ENCODE peak calls at places on chromosome 11, in ten cellular contexts. D, S, P, L, U, T, K, B, E and Q are unnamed samples.

GRCh38 chr11:120212926-120213325 is 2.1 kb downstream of the OAF start:
- DNase-seq in P (no peak), U (no peak), L (no peak), K (no peak), D (peak), T (no peak), S (no peak), B (no peak), E (peak), Q (no peak)

GRCh38 chr11:63985812-63986155 is 454 bp upstream of the OTUB1 start:
- DNase-seq in S (peak), T (no peak), B (peak), D (no peak), K (peak), U (no peak), P (no peak), E (peak), L (peak), Q (peak)

GRCh38 chr11:15309296-15309695 is 194.6 kb downstream of the INSC start:
- DNase-seq in U (no peak), L (no peak), S (no peak), P (no peak), T (no peak), B (no peak), K (no peak), E (no peak), D (peak), Q (no peak)

GRCh38 chr11:96105197-96105895 is 181.4 kb upstream of the MTMR2 start:
- DNase-seq in L (no peak), U (no peak), T (no peak), B (no peak), P (no peak), S (no peak), K (no peak), E (no peak), D (no peak), Q (no peak)

GRCh38 chr11:44673691-44674090 is 53.1 kb upstream of the TSPAN18 start:
- DNase-seq in B (no peak), L (no peak), K (no peak), U (no peak), P (no peak), D (no peak), T (peak), S (no peak), E (no peak), Q (no peak)

GRCh38 chr11:71181566-71181965 is 70.8 kb downstream of the SHANK2 start:
- DNase-seq in L (no peak), S (no peak), T (peak), P (no peak), E (no peak), D (no peak), K (no peak), U (peak), B (no peak), Q (peak)

GRCh38 chr11:117259417-117259816 is 26.9 kb downstream of the RNF214 start:
- DNase-seq in K (no peak), L (no peak), D (peak), E (peak), P (no peak), B (no peak), T (no peak), S (no peak), U (no peak), Q (no peak)

GRCh38 chr11:62444271-62444833 is 25.5 kb downstream of the SCGB1A1 start:
- DNase-seq in D (peak), U (peak), S (peak), E (peak), T (peak), P (peak), K (no peak), L (peak), B (peak), Q (peak)

GRCh38 chr11:117110294-117110950 is 12.2 kb upstream of the SIK3 start:
- DNase-seq in B (no peak), E (no peak), S (no peak), P (no peak), K (no peak), D (no peak), T (no peak), L (no peak), U (no peak), Q (no peak)

GRCh38 chr11:118006153-118006534 is 19.9 kb downstream of the IL10RA start:
- DNase-seq in E (no peak), P (no peak), T (no peak), S (no peak), U (no peak), K (no peak), L (no peak), B (no peak), D (no peak), Q (no peak)

GRCh38 chr11:28981331-28981865 is 873.2 kb downstream of the METTL15 start:
- DNase-seq in U (no peak), B (no peak), L (no peak), D (no peak), T (no peak), S (no peak), E (peak), K (no peak), P (no peak), Q (no peak)

GRCh38 chr11:19382131-19382611 is 141.4 kb upstream of the E2F8 start:
- DNase-seq in P (no peak), E (no peak), B (no peak), S (no peak), K (no peak), L (no peak), D (peak), U (no peak), T (no peak), Q (no peak)

GRCh38 chr11:35682230-35683195 is 19.9 kb downstream of the TRIM44 start:
- DNase-seq in P (no peak), B (no peak), U (no peak), L (no peak), K (no peak), D (peak), S (no peak), E (no peak), T (no peak), Q (no peak)

GRCh38 chr11:66768088-66768521 is 39.1 kb upstream of the SPTBN2 start:
- DNase-seq in T (no peak), S (no peak), L (no peak), D (peak), B (no peak), E (no peak), K (no peak), P (no peak), U (no peak), Q (no peak)

GRCh38 chr11:13962562-13963168 is at the start of gene SPON1:
- DNase-seq in U (peak), L (peak), K (no peak), E (no peak), B (peak), P (no peak), T (no peak), S (peak), D (peak), Q (peak)

GRCh38 chr11:32232516-32232915 is 141.6 kb downstream of the RCN1 start:
- DNase-seq in S (no peak), L (no peak), U (no peak), E (no peak), B (no peak), K (no peak), P (no peak), T (no peak), D (no peak), Q (no peak)